ENCODE peak calls at places on chromosomes 6 and 20, in five cellular contexts. K is tibial artery; H is CD4-positive, alpha-beta T cell; D is fibroblast of the aortic adventitia; V is skeletal muscle cell. I is an unnamed sample.
A peak's percentile ranks its signal among the peaks of the same experiment; 100 is the strongest.

GRCh38 chr20:34271961-34272360 is 30.7 kb downstream of the ASIP start:
- DNase-seq in D (peak; percentile 98), H (no peak), V (peak; percentile 50), K (no peak), I (peak; percentile 95)

GRCh38 chr20:44204156-44204831 is 6.3 kb downstream of the OSER1 start:
- DNase-seq in D (peak; percentile 95), K (no peak), H (no peak), V (peak; percentile 78), I (peak; percentile 89)

GRCh38 chr6:44041461-44042260 is 85.6 kb downstream of the MRPL14 start:
- DNase-seq in D (peak; percentile 97), H (no peak), V (peak; percentile 99), K (no peak), I (peak; percentile 90)

GRCh38 chr20:17629025-17629424 is 53.0 kb downstream of the RRBP1 start:
- DNase-seq in K (no peak), V (no peak), D (no peak), H (no peak), I (no peak)

GRCh38 chr6:87237804-87238203 is 82.4 kb downstream of the ZNF292 start:
- DNase-seq in D (peak; percentile 54), K (no peak), H (no peak), V (no peak), I (peak; percentile 3)

GRCh38 chr6:56690519-56691200 is 48.0 kb upstream of the DST start:
- DNase-seq in V (no peak), D (peak; percentile 88), H (no peak), K (no peak), I (peak; percentile 62)

GRCh38 chr6:132063738-132064137 is 112.6 kb upstream of the CCN2 start:
- DNase-seq in D (peak; percentile 91), V (no peak), K (no peak), H (no peak), I (peak; percentile 66)

GRCh38 chr20:20465259-20465658 is 97.4 kb downstream of the INSM1 start:
- DNase-seq in V (no peak), H (no peak), K (no peak), D (no peak), I (no peak)

GRCh38 chr20:278607-279571 is 11.7 kb downstream of the C20orf96 start:
- DNase-seq in V (no peak), H (no peak), K (peak; percentile 66), D (no peak), I (no peak)

I was measured in astrocyte of the cerebellum.